ENCODE peak calls at places on chromosomes 16 and 17, in ten cellular contexts. A, N, D, B, X, O, P, L, S and E are unnamed samples.

GRCh38 chr16:47018223-47018891 is 44.9 kb upstream of the DNAJA2 start:
- DNase-seq in A (no peak), N (no peak), D (peak), B (no peak), X (no peak), O (no peak), P (peak), L (peak), S (peak), E (no peak)

GRCh38 chr16:89233678-89234490 is 16.4 kb downstream of the ZNF778 start:
- DNase-seq in A (no peak), N (no peak), D (no peak), B (no peak), X (no peak), O (no peak), P (no peak), L (no peak), S (no peak), E (no peak)

GRCh38 chr17:55612691-55613141 is 101.5 kb upstream of the SMIM36 start:
- DNase-seq in A (no peak), N (no peak), D (no peak), B (no peak), X (no peak), O (no peak), P (no peak), L (no peak), S (no peak), E (no peak)

GRCh38 chr17:44543213-44543904 is 13.9 kb upstream of the FZD2 start:
- DNase-seq in A (peak), N (peak), D (no peak), B (no peak), X (peak), O (no peak), P (no peak), L (peak), S (peak), E (no peak)

GRCh38 chr17:55433029-55433628 is 11.5 kb upstream of the MMD start:
- DNase-seq in A (no peak), N (no peak), D (no peak), B (no peak), X (no peak), O (no peak), P (peak), L (peak), S (no peak), E (no peak)

GRCh38 chr17:49016775-49017463 is 19.7 kb downstream of the IGF2BP1 start:
- DNase-seq in A (no peak), N (no peak), D (no peak), B (no peak), X (peak), O (no peak), P (no peak), L (no peak), S (peak), E (no peak)

GRCh38 chr17:1754430-1755112 is 7.3 kb upstream of the SERPINF1 start:
- DNase-seq in A (no peak), N (no peak), D (no peak), B (no peak), X (no peak), O (no peak), P (no peak), L (no peak), S (no peak), E (no peak)

GRCh38 chr17:47877368-47878034 is 18.5 kb upstream of the SP2 start:
- DNase-seq in A (no peak), N (no peak), D (no peak), B (no peak), X (no peak), O (no peak), P (no peak), L (no peak), S (no peak), E (no peak)

GRCh38 chr17:77535435-77535834 is 394.7 kb downstream of the SEC14L1 start:
- DNase-seq in A (no peak), N (no peak), D (no peak), B (no peak), X (no peak), O (no peak), P (no peak), L (no peak), S (no peak), E (no peak)

GRCh38 chr16:67914758-67915622 is 16.7 kb downstream of the CTRL start:
- DNase-seq in A (no peak), N (no peak), D (no peak), B (no peak), X (no peak), O (no peak), P (no peak), L (peak), S (no peak), E (no peak)

GRCh38 chr17:79624658-79625478 is 14.0 kb upstream of the RBFOX3 start:
- DNase-seq in A (no peak), N (no peak), D (no peak), B (no peak), X (no peak), O (no peak), P (no peak), L (no peak), S (no peak), E (no peak)

GRCh38 chr16:17067882-17068281 is 402.9 kb downstream of the XYLT1 start:
- DNase-seq in A (no peak), N (no peak), D (no peak), B (no peak), X (no peak), O (no peak), P (peak), L (no peak), S (no peak), E (no peak)

GRCh38 chr16:70553175-70553574 is 29.6 kb downstream of the SF3B3 start:
- DNase-seq in A (no peak), N (no peak), D (no peak), B (no peak), X (no peak), O (no peak), P (no peak), L (no peak), S (peak), E (no peak)

GRCh38 chr17:76709077-76709950 is 1.5 kb downstream of the MXRA7 start:
- DNase-seq in A (peak), N (peak), D (no peak), B (peak), X (peak), O (no peak), P (no peak), L (peak), S (peak), E (peak)

GRCh38 chr17:29390856-29391631 is 881 bp downstream of the TAOK1 start:
- DNase-seq in A (no peak), N (no peak), D (peak), B (no peak), X (no peak), O (no peak), P (peak), L (peak), S (peak), E (no peak)

GRCh38 chr16:88013091-88013609 is 61.9 kb downstream of the BANP start:
- DNase-seq in A (no peak), N (no peak), D (no peak), B (no peak), X (no peak), O (no peak), P (no peak), L (no peak), S (no peak), E (no peak)

GRCh38 chr17:73798111-73798748 is 154.0 kb upstream of the SDK2 start:
- DNase-seq in A (peak), N (peak), D (peak), B (peak), X (no peak), O (no peak), P (no peak), L (no peak), S (peak), E (no peak)

GRCh38 chr17:17171991-17172939 is 33.9 kb downstream of the PLD6 start:
- DNase-seq in A (no peak), N (no peak), D (no peak), B (no peak), X (no peak), O (no peak), P (no peak), L (peak), S (no peak), E (no peak)

GRCh38 chr17:14737984-14738651 is 437.2 kb downstream of the HS3ST3B1 start:
- DNase-seq in A (peak), N (peak), D (no peak), B (peak), X (peak), O (no peak), P (no peak), L (peak), S (peak), E (no peak)

GRCh38 chr16:57145964-57146647 is 39.7 kb downstream of the PSME3IP1 start:
- DNase-seq in A (no peak), N (no peak), D (no peak), B (no peak), X (no peak), O (no peak), P (no peak), L (no peak), S (no peak), E (no peak)

GRCh38 chr16:68144008-68144407 is 58.8 kb downstream of the NFATC3 start:
- DNase-seq in A (no peak), N (no peak), D (no peak), B (peak), X (no peak), O (no peak), P (no peak), L (no peak), S (no peak), E (no peak)

GRCh38 chr16:2149630-2150417 is 1.4 kb downstream of the RAB26 start:
- DNase-seq in A (no peak), N (no peak), D (no peak), B (no peak), X (no peak), O (no peak), P (peak), L (peak), S (peak), E (no peak)

GRCh38 chr17:54013117-54013516 is 190.4 kb downstream of the KIF2B start:
- DNase-seq in A (no peak), N (no peak), D (no peak), B (no peak), X (no peak), O (peak), P (no peak), L (peak), S (no peak), E (peak)

GRCh38 chr17:2905269-2905668 is 109.0 kb downstream of the RAP1GAP2 start:
- DNase-seq in A (no peak), N (no peak), D (no peak), B (no peak), X (no peak), O (no peak), P (no peak), L (no peak), S (no peak), E (no peak)

GRCh38 chr17:19440421-19440820 is 29.4 kb downstream of the RNF112 start:
- DNase-seq in A (no peak), N (no peak), D (no peak), B (no peak), X (no peak), O (no peak), P (peak), L (no peak), S (no peak), E (no peak)

GRCh38 chr16:1706386-1707192 is 594 bp downstream of the MAPK8IP3 start:
- DNase-seq in A (no peak), N (no peak), D (no peak), B (no peak), X (no peak), O (no peak), P (peak), L (peak), S (peak), E (no peak)

GRCh38 chr16:47524007-47524405 is 62.9 kb downstream of the PHKB start:
- DNase-seq in A (no peak), N (no peak), D (no peak), B (no peak), X (no peak), O (no peak), P (no peak), L (no peak), S (no peak), E (no peak)

GRCh38 chr16:23905027-23905426 is 69.2 kb downstream of the PRKCB start:
- DNase-seq in A (peak), N (peak), D (no peak), B (peak), X (peak), O (no peak), P (no peak), L (peak), S (no peak), E (no peak)

GRCh38 chr16:77276686-77277085 is 77.5 kb downstream of the SYCE1L start:
- DNase-seq in A (no peak), N (no peak), D (no peak), B (no peak), X (no peak), O (no peak), P (no peak), L (no peak), S (peak), E (peak)

GRCh38 chr17:80866050-80866793 is 125.4 kb upstream of the CHMP6 start:
- DNase-seq in A (no peak), N (no peak), D (peak), B (no peak), X (no peak), O (peak), P (peak), L (peak), S (peak), E (no peak)

GRCh38 chr17:45312477-45313418 is 4.1 kb downstream of the MAP3K14 start:
- DNase-seq in A (no peak), N (no peak), D (no peak), B (no peak), X (no peak), O (no peak), P (peak), L (no peak), S (no peak), E (no peak)

GRCh38 chr16:10569629-10570028 is 10.8 kb downstream of the EMP2 start:
- DNase-seq in A (no peak), N (no peak), D (no peak), B (no peak), X (no peak), O (no peak), P (no peak), L (no peak), S (peak), E (no peak)